ENCODE peak calls at places on chromosome 16, in five cellular contexts. B is mesenchymal stem cell, D is trophoblast cell, G is neuronal stem cell, Y is H1. E is an unnamed sample.

GRCh38 chr16:88471575-88471974 is 18.5 kb downstream of the ZFPM1 start:
- DNase-seq in Y (no peak), B (no peak), G (no peak), D (no peak), E (no peak)

GRCh38 chr16:81616321-81617020 is 162.6 kb upstream of the PLCG2 start:
- DNase-seq in G (no peak), Y (no peak), B (peak; percentile 93), D (no peak), E (peak; percentile 49)

GRCh38 chr16:50056226-50056625 is 9.5 kb upstream of the HEATR3 start:
- DNase-seq in D (no peak), B (no peak), G (no peak), Y (no peak), E (no peak)

GRCh38 chr16:30184430-30185140 is 1.2 kb downstream of the CORO1A start:
- DNase-seq in B (no peak), G (no peak), Y (peak; percentile 46), D (peak; percentile 67), E (no peak)

GRCh38 chr16:50072730-50073129 is 7.0 kb downstream of the HEATR3 start:
- DNase-seq in G (no peak), D (no peak), Y (no peak), B (no peak), E (no peak)

GRCh38 chr16:49465661-49466528 is 92.3 kb downstream of the C16orf78 start:
- DNase-seq in G (no peak), Y (peak; percentile 33), B (no peak), D (no peak), E (peak; percentile 14)

GRCh38 chr16:56294599-56294998 is 103.3 kb downstream of the GNAO1 start:
- DNase-seq in G (no peak), Y (no peak), B (peak; percentile 19), D (no peak), E (no peak)

GRCh38 chr16:81866820-81867440 is 87.8 kb downstream of the PLCG2 start:
- DNase-seq in D (no peak), Y (no peak), B (no peak), G (no peak), E (no peak)

GRCh38 chr16:2090819-2091721 is 43.3 kb downstream of the TSC2 start:
- DNase-seq in G (peak; percentile 87), B (peak; percentile 79), Y (peak; percentile 97), D (peak; percentile 76), E (peak; percentile 91)

GRCh38 chr16:77967054-77968035 is 55.0 kb upstream of the CLEC3A start:
- DNase-seq in D (no peak), Y (peak; percentile 62), B (no peak), G (no peak), E (peak; percentile 76)

GRCh38 chr16:982152-983043 is 828 bp downstream of the SOX8 start:
- DNase-seq in B (no peak), D (no peak), G (no peak), Y (peak; percentile 64), E (no peak)

GRCh38 chr16:80619824-80620223 is 79.0 kb downstream of the DYNLRB2 start:
- DNase-seq in Y (no peak), G (no peak), D (peak; percentile 93), B (no peak), E (no peak)

GRCh38 chr16:27179500-27180072 is 23.7 kb upstream of the KDM8 start:
- DNase-seq in G (peak; percentile 61), D (peak; percentile 59), B (peak; percentile 61), Y (peak; percentile 96), E (peak; percentile 89)
- H3K4me1 ChIP-seq in G (no peaks in the 10 kb centered on the region), D (no peaks in the 10 kb centered on the region), B (peaks cover 1% of the 10 kb centered on the region), Y (no peaks in the 10 kb centered on the region), E (no peaks in the 10 kb centered on the region)

GRCh38 chr16:57798267-57798810 is 4.0 kb downstream of the KIFC3 start:
- DNase-seq in B (no peak), G (no peak), D (no peak), Y (no peak), E (no peak)

GRCh38 chr16:57797216-57797525 is 5.1 kb downstream of the KIFC3 start:
- DNase-seq in B (no peak), Y (no peak), D (no peak), G (no peak), E (no peak)

GRCh38 chr16:57794849-57795430 is 7.4 kb downstream of the KIFC3 start:
- DNase-seq in D (no peak), Y (no peak), B (no peak), G (no peak), E (no peak)

GRCh38 chr16:57797526-57798266 is 4.6 kb downstream of the KIFC3 start:
- DNase-seq in G (no peak), Y (peak; percentile 81), B (no peak), D (peak; percentile 88), E (peak; percentile 68)

GRCh38 chr16:57795431-57795878 is 6.8 kb downstream of the KIFC3 start:
- DNase-seq in B (peak; percentile 54), Y (peak; percentile 72), G (no peak), D (peak; percentile 76), E (peak; percentile 82)
- H3K9ac ChIP-seq in B (no peak overlapping the region), Y (no peak overlapping the region), G (no peak overlapping the region), D (no peak overlapping the region), E (no peak overlapping the region)

GRCh38 chr16:86869288-86870022 is 291.1 kb downstream of the FOXL1 start:
- DNase-seq in G (no peak), D (no peak), B (no peak), Y (no peak), E (no peak)

GRCh38 chr16:86865866-86866675 is 287.7 kb downstream of the FOXL1 start:
- DNase-seq in G (no peak), D (no peak), B (peak; percentile 29), Y (no peak), E (no peak)

GRCh38 chr16:86866986-86867722 is 288.8 kb downstream of the FOXL1 start:
- DNase-seq in Y (no peak), G (no peak), D (no peak), B (no peak), E (no peak)

GRCh38 chr16:86868746-86869145 is 290.4 kb downstream of the FOXL1 start:
- DNase-seq in D (no peak), G (no peak), B (no peak), Y (no peak), E (no peak)

DNA sequence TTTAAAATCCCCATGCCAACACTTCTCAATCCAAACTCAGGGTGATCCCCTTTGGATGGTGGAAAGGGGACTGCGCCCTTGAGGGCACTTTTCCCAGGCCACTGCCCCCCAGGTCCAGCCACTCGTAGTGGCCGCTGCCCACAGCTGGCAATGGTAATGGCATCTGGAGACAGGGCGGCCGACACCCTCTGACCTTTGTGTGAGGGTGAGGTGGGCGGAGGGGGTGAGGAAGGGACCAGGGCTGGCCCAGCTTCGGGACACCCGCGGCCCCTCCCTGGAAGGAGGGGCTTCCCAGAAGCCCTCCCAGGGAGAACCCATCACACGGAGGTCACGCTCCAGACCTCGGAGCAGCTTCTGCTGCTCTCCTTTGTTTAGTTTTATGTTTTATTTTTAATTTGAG is 289.7 kb downstream of the FOXL1 start:
- DNase-seq in B (no peak), G (no peak), Y (no peak), D (no peak), E (no peak)
- H2BK12ac ChIP-seq in B (no peak overlapping the region), G (no peak overlapping the region), Y (no peak overlapping the region), D (no peak overlapping the region), E (no peak overlapping the region)

GRCh38 chr16:4386452-4386813 is 14.8 kb downstream of the VASN start:
- DNase-seq in Y (peak; percentile 50), D (no peak), G (no peak), B (no peak), E (no peak)

GRCh38 chr16:4387769-4388168 is 16.1 kb downstream of the VASN start:
- DNase-seq in D (no peak), B (no peak), G (no peak), Y (peak; percentile 47), E (no peak)

GRCh38 chr16:4386951-4387565 is 15.4 kb downstream of the VASN start:
- DNase-seq in D (no peak), G (no peak), Y (no peak), B (no peak), E (no peak)

GRCh38 chr16:4389051-4389955 is 17.7 kb downstream of the VASN start:
- DNase-seq in G (no peak), B (no peak), Y (peak; percentile 58), D (no peak), E (no peak)

DNA sequence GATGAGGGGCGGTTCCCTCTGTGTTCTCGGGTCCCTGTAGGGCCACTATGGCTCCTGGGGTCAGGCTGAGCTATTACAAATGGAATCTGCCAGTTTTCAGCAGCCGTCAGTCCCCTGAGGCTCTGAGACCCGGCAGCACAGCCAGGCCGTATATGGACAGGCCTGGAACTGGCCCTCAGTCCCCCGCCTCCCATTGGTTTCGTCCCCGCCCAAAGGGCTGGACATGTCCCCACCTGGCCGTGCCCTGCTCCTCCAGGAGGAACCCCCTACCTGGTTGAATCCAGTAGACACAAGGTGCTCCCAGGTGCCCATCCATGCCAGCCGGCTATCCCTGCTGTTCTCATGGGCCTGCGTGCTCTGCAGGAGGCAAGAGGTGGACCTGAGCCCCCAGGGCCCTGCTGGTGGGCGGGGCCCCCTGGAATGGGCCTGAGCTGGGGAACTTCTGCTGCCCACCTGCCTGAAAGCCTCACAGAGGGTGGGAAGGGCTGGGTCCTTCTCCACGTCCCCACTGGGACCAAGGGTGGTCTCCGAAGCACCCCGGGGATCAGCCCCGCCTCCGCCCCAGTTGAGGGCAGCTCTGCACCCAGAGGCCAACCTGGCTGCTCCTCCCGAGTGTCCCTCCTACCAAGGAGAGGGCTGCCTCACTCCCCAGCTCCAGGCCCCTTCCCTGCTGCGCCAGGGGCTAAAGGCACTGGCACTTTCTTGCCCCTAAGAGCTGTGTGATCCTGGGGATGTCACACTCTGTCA is 16.8 kb downstream of the VASN start:
- DNase-seq in D (peak; percentile 75), Y (peak; percentile 51), B (no peak), G (no peak), E (no peak)
- H3K4me1 ChIP-seq in D (peaks cover 58% of the 10 kb centered on the region), Y (peaks cover 46% of the 10 kb centered on the region), B (peaks cover 77% of the 10 kb centered on the region), G (peaks cover 47% of the 10 kb centered on the region), E (peaks cover 5% of the 10 kb centered on the region)

GRCh38 chr16:85568519-85568918 is 44.6 kb upstream of the GSE1 start:
- DNase-seq in D (peak; percentile 63), G (no peak), Y (no peak), B (no peak), E (no peak)

GRCh38 chr16:85570213-85570734 is 42.8 kb upstream of the GSE1 start:
- DNase-seq in Y (no peak), G (no peak), B (no peak), D (peak; percentile 73), E (no peak)

GRCh38 chr16:85569039-85569614 is 44.0 kb upstream of the GSE1 start:
- DNase-seq in Y (no peak), G (no peak), B (no peak), D (no peak), E (no peak)

GRCh38 chr16:85570735-85571562 is 42.2 kb upstream of the GSE1 start:
- DNase-seq in D (no peak), G (no peak), Y (no peak), B (no peak), E (no peak)

GRCh38 chr16:85569615-85570212 is 43.4 kb upstream of the GSE1 start:
- DNase-seq in B (peak; percentile 92), Y (no peak), G (no peak), D (no peak), E (peak; percentile 80)
- H3K9ac ChIP-seq in B (no peak overlapping the region), Y (no peak overlapping the region), G (no peak overlapping the region), D (no peak overlapping the region), E (no peak overlapping the region)